ENCODE peak calls at places on chromosome 20, in four cellular contexts. F is H1, K is A549, M is K562. I is an unnamed sample.

GRCh38 chr20:6122873-6123649 is at the start of gene FERMT1:
- DNase-seq in M (no peak), F (peak; percentile 82), K (peak; percentile 85), I (peak; percentile 84)

GRCh38 chr20:35111141-35111888 is 18.7 kb upstream of the TRPC4AP start:
- DNase-seq in K (no peak), M (no peak), F (no peak), I (no peak)

GRCh38 chr20:34824026-34824860 is 1.2 kb downstream of the NCOA6 start:
- DNase-seq in F (peak; percentile 59), M (peak; percentile 80), K (peak; percentile 84), I (peak; percentile 79)

GRCh38 chr20:16475225-16475624 is 98.0 kb downstream of the KIF16B start:
- DNase-seq in K (no peak), M (no peak), F (no peak), I (peak; percentile 98)

GRCh38 chr20:18663932-18664331 is 76.1 kb downstream of the DTD1 start:
- DNase-seq in F (no peak), K (no peak), M (no peak), I (no peak)

GRCh38 chr20:22691369-22692118 is 107.2 kb upstream of the FOXA2 start:
- DNase-seq in K (peak; percentile 89), F (peak; percentile 84), M (peak; percentile 73), I (peak; percentile 68)

GRCh38 chr20:48769111-48769879 is 58.5 kb downstream of the PREX1 start:
- DNase-seq in K (no peak), F (no peak), M (peak; percentile 28), I (no peak)

GRCh38 chr20:8353512-8353911 is 221.4 kb downstream of the PLCB1 start:
- DNase-seq in F (no peak), K (no peak), M (no peak), I (no peak)

GRCh38 chr20:36217226-36217625 is 19.1 kb upstream of the AAR2 start:
- DNase-seq in F (peak; percentile 70), M (peak; percentile 67), K (peak; percentile 78), I (peak; percentile 70)

GRCh38 chr20:51687071-51687470 is 81.1 kb downstream of the ATP9A start:
- DNase-seq in M (no peak), F (no peak), K (peak; percentile 89), I (no peak)

GRCh38 chr20:4656491-4656890 is 65.2 kb upstream of the PRND start:
- DNase-seq in M (no peak), F (no peak), K (no peak), I (no peak)

GRCh38 chr20:59743767-59744485 is 139.6 kb downstream of the PHACTR3 start:
- DNase-seq in F (no peak), M (no peak), K (no peak), I (no peak)

GRCh38 chr20:50014570-50015562 is 32.1 kb downstream of the SNAI1 start:
- DNase-seq in F (no peak), M (no peak), K (no peak), I (no peak)

DNA sequence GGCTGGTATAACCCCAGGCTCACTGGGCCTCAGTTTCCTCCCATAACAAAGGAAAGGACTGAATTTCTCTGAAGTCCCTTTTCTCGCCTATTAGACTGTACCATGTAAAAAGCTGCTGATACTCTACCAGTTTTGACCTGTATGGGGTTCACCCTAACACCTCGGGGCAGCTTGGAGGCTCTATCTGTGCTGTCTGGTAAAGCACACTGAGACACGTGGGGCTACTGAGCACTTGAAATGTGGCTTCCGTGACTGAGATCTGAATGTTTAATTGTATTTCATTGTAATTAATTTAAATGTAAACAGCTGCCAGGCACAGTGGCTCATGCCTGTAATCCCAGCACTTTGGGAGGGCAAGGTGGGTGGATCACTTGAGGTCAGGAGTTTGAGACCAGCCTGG is 24.0 kb downstream of the BMP7 start:
- DNase-seq in M (no peak), K (no peak), F (no peak), I (no peak)
- TF ChIP-seq CHD2 in M (no peak), K (no peak), F (no peak), I (no peak)

GRCh38 chr20:3011752-3012151 is 31.7 kb upstream of the GNRH2 start:
- DNase-seq in M (no peak), K (no peak), F (no peak), I (no peak)

GRCh38 chr20:3013771-3014170 is 29.7 kb upstream of the GNRH2 start:
- DNase-seq in K (no peak), M (no peak), F (no peak), I (no peak)

GRCh38 chr20:3010985-3011723 is 32.3 kb upstream of the GNRH2 start:
- DNase-seq in K (no peak), M (no peak), F (no peak), I (no peak)
- TF ChIP-seq CHD2 in K (no peak), M (no peak), F (no peak), I (no peak)

GRCh38 chr20:62649140-62649539 is 6.8 kb downstream of the SLCO4A1 start:
- DNase-seq in M (no peak), F (no peak), K (no peak), I (no peak)

GRCh38 chr20:62646851-62647520 is 4.7 kb downstream of the SLCO4A1 start:
- DNase-seq in F (no peak), K (no peak), M (no peak), I (no peak)

GRCh38 chr20:62647521-62648317 is 5.4 kb downstream of the SLCO4A1 start:
- DNase-seq in F (no peak), K (no peak), M (no peak), I (no peak)

GRCh38 chr20:62650551-62651284 is 8.4 kb downstream of the SLCO4A1 start:
- DNase-seq in F (no peak), K (no peak), M (no peak), I (no peak)

DNA sequence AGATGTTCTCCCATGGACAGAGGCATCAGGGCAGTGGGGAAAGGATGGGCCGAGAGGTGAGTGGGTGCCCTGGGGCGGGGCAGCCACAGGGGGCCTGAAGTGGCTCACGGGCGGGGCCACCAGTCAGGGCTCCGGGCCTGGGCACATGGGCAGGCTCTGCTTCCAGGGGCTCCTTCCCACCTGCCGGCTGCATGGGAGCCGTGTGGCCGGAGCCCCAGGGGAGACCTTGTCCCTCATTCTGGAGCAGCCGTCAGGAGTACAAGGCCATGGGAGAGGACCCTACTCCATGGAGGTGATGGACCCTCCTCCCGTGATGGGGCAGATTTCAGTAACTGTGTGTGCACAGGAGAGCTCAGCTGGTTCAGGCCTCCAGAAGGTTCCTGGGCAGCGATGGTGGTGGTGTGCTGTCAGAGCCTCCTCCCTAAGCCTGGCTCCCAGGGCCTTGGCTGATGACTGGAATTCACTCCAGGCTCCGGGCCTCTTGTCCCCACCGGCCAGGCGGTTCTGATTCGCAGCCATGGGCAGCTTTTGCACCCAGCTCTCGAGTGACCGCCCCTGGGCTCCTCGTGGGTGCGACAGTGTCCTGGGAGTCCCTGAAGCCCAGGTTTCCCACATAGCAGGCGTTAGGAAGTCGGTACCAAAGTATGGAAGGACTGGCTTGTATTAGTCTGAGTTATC is 6.2 kb downstream of the SLCO4A1 start:
- DNase-seq in F (no peak), M (no peak), K (no peak), I (no peak)
- TF ChIP-seq CHD2 in F (no peak), M (no peak), K (no peak), I (no peak)

GRCh38 chr20:12967932-12968331 is 40.8 kb upstream of the SPTLC3 start:
- DNase-seq in F (no peak), M (no peak), K (no peak), I (no peak)
- TF ChIP-seq CHD2 in F (no peak), M (no peak), K (no peak), I (no peak)

GRCh38 chr20:20334489-20334888 is 33.4 kb upstream of the INSM1 start:
- DNase-seq in K (no peak), M (no peak), F (no peak), I (no peak)
- TF ChIP-seq CHD2 in K (no peak), M (no peak), F (no peak), I (no peak)

GRCh38 chr20:63964412-63964811 is 5.3 kb downstream of the ZNF512B start:
- DNase-seq in K (no peak), F (no peak), M (no peak), I (no peak)
- TF ChIP-seq CHD2 in K (no peak), F (no peak), M (no peak), I (no peak)

GRCh38 chr20:10554285-10554684 is 119.2 kb downstream of the SLX4IP start:
- DNase-seq in F (no peak), M (no peak), K (no peak), I (no peak)

GRCh38 chr20:10555865-10556308 is 117.9 kb downstream of the JAG1 start:
- DNase-seq in F (no peak), K (peak; percentile 31), M (no peak), I (peak; percentile 91)

GRCh38 chr20:10555393-10555792 is 118.4 kb downstream of the JAG1 start:
- DNase-seq in K (no peak), F (no peak), M (no peak), I (no peak)

GRCh38 chr20:10551732-10552724 is 116.9 kb downstream of the SLX4IP start:
- DNase-seq in M (no peak), K (no peak), F (no peak), I (no peak)

GRCh38 chr20:10553326-10553984 is 118.3 kb downstream of the SLX4IP start:
- DNase-seq in F (no peak), K (peak; percentile 54), M (peak; percentile 15), I (peak; percentile 84)
- TF ChIP-seq CHD2 in F (no peak), K (no peak), M (no peak), I (no peak)

GRCh38 chr20:32053648-32054047 is 1.6 kb downstream of the HCK start:
- DNase-seq in M (no peak), K (no peak), F (no peak), I (no peak)

GRCh38 chr20:32050851-32051556 is 1.0 kb upstream of the HCK start:
- DNase-seq in K (no peak), F (peak; percentile 69), M (no peak), I (no peak)

GRCh38 chr20:32052090-32052791 is at the start of gene HCK:
- DNase-seq in M (no peak), F (peak; percentile 58), K (peak; percentile 31), I (no peak)

GRCh38 chr20:32051720-32052089 is 337 bp upstream of the HCK start:
- DNase-seq in F (no peak), M (no peak), K (no peak), I (no peak)

GRCh38 chr20:32052792-32053362 is 835 bp downstream of the HCK start:
- DNase-seq in M (no peak), K (no peak), F (peak; percentile 70), I (no peak)
- TF ChIP-seq CHD2 in M (no peak), K (no peak), F (no peak), I (no peak)

GRCh38 chr20:57503035-57503658 is 21.8 kb downstream of the CTCFL start:
- DNase-seq in M (no peak), K (no peak), F (no peak), I (no peak)
- TF ChIP-seq CHD2 in M (no peak), K (no peak), F (no peak), I (no peak)

I was measured in HepG2.